ENCODE peak calls at places on chromosome 2, in ten cellular contexts. D, E, Q, O, K, S, N, A, T and P are unnamed samples.

GRCh38 chr2:43057026-43057741 is 169.2 kb downstream of the ZFP36L2 start:
- DNase-seq in E (no peak), D (no peak), Q (no peak), A (no peak), T (no peak), K (no peak), N (no peak), O (no peak), S (peak; percentile 90), P (peak; percentile 55)

GRCh38 chr2:102061962-102062795 is 70.4 kb downstream of the IL1R2 start:
- DNase-seq in S (no peak), T (no peak), D (peak; percentile 51), O (no peak), E (no peak), N (peak; percentile 92), A (no peak), K (peak; percentile 78), Q (peak; percentile 82), P (no peak)

GRCh38 chr2:187644991-187645390 is 90.8 kb upstream of the TFPI start:
- DNase-seq in Q (no peak), O (no peak), T (no peak), A (no peak), K (peak; percentile 14), D (no peak), S (no peak), N (peak; percentile 11), E (no peak), P (no peak)

GRCh38 chr2:196360650-196361049 is 189.3 kb upstream of the STK17B start:
- DNase-seq in E (no peak), T (no peak), K (no peak), D (no peak), N (no peak), S (no peak), A (no peak), O (no peak), Q (no peak), P (no peak)

GRCh38 chr2:176421291-176422050 is 152.2 kb downstream of the MTX2 start:
- DNase-seq in K (no peak), T (no peak), N (no peak), S (no peak), O (no peak), Q (no peak), D (no peak), A (no peak), E (no peak), P (no peak)

GRCh38 chr2:96180521-96180920 is 28.1 kb downstream of the STARD7 start:
- DNase-seq in S (no peak), N (no peak), T (no peak), E (no peak), D (no peak), Q (no peak), A (no peak), K (no peak), O (no peak), P (no peak)

GRCh38 chr2:8580316-8581047 is 101.4 kb upstream of the ID2 start:
- DNase-seq in T (no peak), N (no peak), S (no peak), E (no peak), Q (no peak), A (no peak), O (no peak), K (no peak), D (no peak), P (no peak)

GRCh38 chr2:119327431-119327830 is 39.2 kb downstream of the C2orf76 start:
- DNase-seq in O (no peak), K (no peak), A (no peak), E (no peak), S (no peak), N (no peak), D (no peak), T (no peak), Q (no peak), P (no peak)

GRCh38 chr2:179020156-179020750 is 29.7 kb downstream of the CCDC141 start:
- DNase-seq in K (peak; percentile 25), N (peak; percentile 17), E (no peak), A (peak; percentile 23), D (no peak), T (no peak), O (peak; percentile 63), S (no peak), Q (no peak), P (no peak)

GRCh38 chr2:75139171-75139570 is 60.1 kb downstream of the TACR1 start:
- DNase-seq in T (no peak), E (no peak), O (no peak), K (no peak), N (no peak), A (no peak), D (no peak), Q (no peak), S (no peak), P (no peak)

GRCh38 chr2:136115183-136115751 is 2.7 kb downstream of the CXCR4 start:
- DNase-seq in D (no peak), E (no peak), K (no peak), Q (no peak), A (no peak), T (no peak), O (no peak), N (no peak), S (no peak), P (no peak)

GRCh38 chr2:85577386-85578242 is at the start of gene VAMP8:
- DNase-seq in N (no peak), K (peak; percentile 83), O (no peak), T (no peak), E (peak; percentile 49), A (peak; percentile 86), S (no peak), Q (no peak), D (peak; percentile 47), P (no peak)

GRCh38 chr2:156526950-156527636 is 90.9 kb downstream of the GPD2 start:
- DNase-seq in Q (no peak), D (no peak), N (no peak), S (no peak), T (no peak), E (no peak), A (no peak), O (no peak), K (no peak), P (no peak)

GRCh38 chr2:150917956-150918713 is 343.5 kb downstream of the RBM43 start:
- DNase-seq in Q (no peak), O (no peak), K (no peak), T (no peak), D (no peak), N (no peak), S (no peak), E (no peak), A (no peak), P (no peak)

GRCh38 chr2:236177604-236177966 is 9.4 kb upstream of the GBX2 start:
- DNase-seq in A (no peak), N (peak; percentile 41), K (no peak), E (no peak), O (peak; percentile 9), Q (peak; percentile 47), T (no peak), D (peak; percentile 66), S (no peak), P (no peak)

GRCh38 chr2:45439788-45440773 is 171.0 kb downstream of the SRBD1 start:
- DNase-seq in D (no peak), Q (peak; percentile 53), A (no peak), O (no peak), S (no peak), E (no peak), N (peak; percentile 21), K (peak; percentile 43), T (no peak), P (no peak)

GRCh38 chr2:85409719-85410583 is at the start of gene CAPG:
- DNase-seq in N (no peak), K (no peak), T (no peak), S (no peak), O (no peak), D (peak; percentile 53), Q (no peak), A (no peak), E (no peak), P (no peak)